ENCODE peak calls at places on chromosomes 12 and 14, in nine cellular contexts. Q is A549, P is esophagus squamous epithelium, Z is uterus, M is transverse colon, I is tibial nerve, H is NB4, C is right lobe of liver, E is Peyer's patch. T is an unnamed sample.

GRCh38 chr12:124498178-124498869 is 69.1 kb downstream of the NCOR2 start:
- DNase-seq in H (no peak), Z (no peak), I (no peak), M (no peak), P (no peak), C (no peak), E (no peak), Q (no peak), T (no peak)

GRCh38 chr14:73491256-73491976 is 683 bp downstream of the RIOX1 start:
- DNase-seq in H (peak; percentile 78), E (peak; percentile 83), P (no peak), C (peak; percentile 82), Z (peak; percentile 48), Q (peak; percentile 67), M (peak; percentile 79), I (peak; percentile 35), T (peak; percentile 84)

GRCh38 chr12:3173008-3173553 is 95.9 kb downstream of the TSPAN9 start:
- DNase-seq in Q (no peak), P (no peak), Z (no peak), H (no peak), I (no peak), M (no peak), C (peak; percentile 43), E (no peak), T (no peak)

GRCh38 chr14:53767566-53767965 is 189.1 kb downstream of the BMP4 start:
- DNase-seq in E (no peak), I (no peak), M (no peak), C (no peak), P (no peak), H (no peak), Z (no peak), Q (no peak), T (no peak)

GRCh38 chr12:25977047-25977446 is 18.6 kb downstream of the RASSF8 start:
- DNase-seq in Q (no peak), E (no peak), M (no peak), I (no peak), P (no peak), C (no peak), H (no peak), Z (peak; percentile 84), T (no peak)

GRCh38 chr12:27552886-27553560 is 29.0 kb downstream of the PPFIBP1 start:
- DNase-seq in M (no peak), Q (no peak), I (no peak), E (no peak), P (no peak), Z (peak; percentile 44), H (no peak), C (no peak), T (no peak)

GRCh38 chr14:38022775-38023174 is 184.9 kb upstream of the SSTR1 start:
- DNase-seq in Q (no peak), M (no peak), E (no peak), P (no peak), H (no peak), I (no peak), C (no peak), Z (no peak), T (no peak)

GRCh38 chr12:27542628-27543027 is 18.6 kb downstream of the PPFIBP1 start:
- DNase-seq in I (no peak), Z (no peak), C (no peak), P (no peak), M (no peak), Q (peak; percentile 46), E (no peak), H (no peak), T (no peak)

GRCh38 chr12:76266797-76267196 is 81.4 kb downstream of the BBS10 start:
- DNase-seq in E (no peak), I (peak; percentile 54), Z (no peak), C (no peak), M (no peak), P (no peak), Q (peak; percentile 6), H (no peak), T (no peak)

GRCh38 chr14:92687681-92688433 is 60.6 kb downstream of the LGMN start:
- DNase-seq in Q (no peak), Z (no peak), I (no peak), P (no peak), M (no peak), H (no peak), C (no peak), E (no peak), T (no peak)

GRCh38 chr14:28813810-28814209 is 47.2 kb downstream of the FOXG1 start:
- DNase-seq in I (no peak), P (no peak), M (no peak), Q (no peak), E (no peak), Z (no peak), H (no peak), C (no peak), T (no peak)

GRCh38 chr12:34394211-34395055 is 372.1 kb downstream of the ALG10 start:
- DNase-seq in P (no peak), H (no peak), I (peak; percentile 10), M (peak; percentile 2), E (peak; percentile 11), C (peak; percentile 27), Z (no peak), Q (no peak), T (no peak)

GRCh38 chr12:106080786-106081185 is 58.0 kb downstream of the NUAK1 start:
- DNase-seq in C (no peak), Z (no peak), P (no peak), Q (no peak), M (no peak), I (no peak), H (no peak), E (no peak), T (no peak)

GRCh38 chr12:71552728-71553501 is 110.7 kb downstream of the ZFC3H1 start:
- DNase-seq in M (no peak), C (no peak), Q (no peak), H (no peak), E (no peak), I (no peak), P (no peak), Z (no peak), T (no peak)

GRCh38 chr14:68634346-68634745 is 158.5 kb downstream of the ZFP36L1 start:
- DNase-seq in Q (no peak), H (no peak), E (no peak), M (no peak), I (no peak), Z (peak; percentile 19), C (no peak), P (no peak), T (no peak)

GRCh38 chr12:122752464-122753212 is at the start of gene DENR:
- DNase-seq in M (peak; percentile 100), E (peak; percentile 100), Z (peak; percentile 98), P (peak; percentile 83), I (peak; percentile 96), H (peak; percentile 98), Q (peak; percentile 98), C (peak; percentile 99), T (peak; percentile 98)
- TF ChIP-seq POLR2A in M (peak; percentile 85), E (peak; percentile 72), Z (peak; percentile 38), P (peak; percentile 10), I (peak; percentile 74), H (peak; percentile 97), Q (peak; percentile 80), C (peak; percentile 82), T (peak; percentile 91)

DNA sequence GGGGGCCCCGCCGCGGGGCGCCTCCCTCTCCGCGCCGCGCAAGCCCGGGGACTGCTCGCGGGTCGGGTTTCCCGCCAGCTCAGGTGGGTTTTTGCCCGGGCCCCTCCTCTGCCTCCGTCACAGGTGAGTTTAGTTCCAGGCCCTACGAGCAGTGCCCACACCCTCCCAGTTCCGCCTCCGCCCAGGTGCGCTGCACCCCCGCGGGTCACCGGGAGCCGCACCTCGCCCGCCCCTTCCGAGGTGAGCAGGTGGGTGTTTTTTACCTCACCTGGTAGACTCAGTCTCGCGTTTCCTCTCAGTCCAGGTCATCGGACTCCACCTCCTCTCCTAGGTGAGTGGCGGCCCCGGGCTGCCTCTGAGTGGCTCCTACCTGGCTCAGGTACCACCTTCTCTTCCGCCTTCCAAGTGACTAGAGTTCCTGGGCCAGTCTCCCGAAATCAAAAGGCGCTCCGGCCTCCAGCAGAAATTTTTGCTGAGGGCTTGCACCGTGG is at the start of gene TMEM30B:
- DNase-seq in Q (no peak), M (peak; percentile 92), C (peak; percentile 72), Z (no peak), E (peak; percentile 92), I (no peak), H (no peak), P (no peak), T (no peak)
- TF ChIP-seq POLR2A in Q (no peak), M (peak; percentile 87), C (no peak), Z (no peak), E (peak; percentile 92), I (no peak), H (no peak), P (no peak), T (no peak)

DNA sequence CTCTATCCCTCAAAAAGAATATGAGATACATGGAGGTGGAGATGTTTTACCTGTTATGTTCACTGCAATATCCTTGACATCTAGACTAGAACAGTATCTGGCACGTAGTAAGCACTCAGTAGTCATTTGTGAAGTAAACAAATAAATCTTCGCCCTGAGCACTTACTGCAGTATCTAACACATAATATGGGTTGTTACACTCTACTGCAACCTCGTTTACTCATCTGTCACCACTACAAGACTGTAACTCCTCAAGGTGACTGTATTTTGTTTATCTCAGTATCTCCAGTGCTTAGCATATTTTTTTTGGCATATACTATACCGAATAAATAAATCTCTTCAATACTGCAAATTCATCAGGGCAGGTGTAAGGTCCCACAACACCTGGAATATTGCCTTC is 66.1 kb downstream of the WASHC3 start:
- DNase-seq in I (no peak), Z (no peak), H (no peak), Q (no peak), P (no peak), E (no peak), C (no peak), M (no peak), T (no peak)
- TF ChIP-seq POLR2A in I (no peak), Z (no peak), H (no peak), Q (no peak), P (no peak), E (no peak), C (no peak), M (no peak), T (no peak)

GRCh38 chr12:56189918-56190694 is 823 bp upstream of the SMARCC2 start:
- DNase-seq in C (peak; percentile 78), P (peak; percentile 26), I (peak; percentile 69), E (peak; percentile 89), M (peak; percentile 86), H (peak; percentile 90), Z (peak; percentile 86), Q (peak; percentile 94), T (peak; percentile 90)
- TF ChIP-seq POLR2A in C (no peak), P (no peak), I (no peak), E (no peak), M (peak; percentile 31), H (no peak), Z (no peak), Q (peak; percentile 30), T (peak; percentile 42)

DNA sequence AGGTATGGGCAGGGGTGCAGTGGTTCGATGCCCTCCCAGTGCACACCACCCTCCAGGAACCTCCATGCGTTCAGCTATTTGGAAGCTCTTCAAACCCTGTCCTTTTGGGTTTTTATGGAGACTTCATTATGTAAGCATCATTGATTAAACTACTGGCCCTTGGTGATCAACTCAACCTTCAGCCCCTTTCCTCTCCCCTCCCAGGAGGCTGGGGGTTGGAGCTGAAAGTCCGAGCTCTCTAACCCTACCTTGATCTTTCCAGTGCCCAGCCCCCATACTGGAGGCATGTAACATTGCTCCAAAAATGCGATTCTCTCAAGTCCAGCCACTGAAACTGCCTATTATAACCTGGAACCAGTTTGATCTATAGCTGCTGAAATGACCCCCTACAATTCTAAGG is 188.1 kb downstream of the IPO8 start:
- DNase-seq in M (no peak), E (no peak), I (no peak), Q (no peak), P (no peak), H (no peak), Z (no peak), C (peak; percentile 74), T (no peak)
- TF ChIP-seq POLR2A in M (no peak), E (no peak), I (no peak), Q (no peak), P (no peak), H (no peak), Z (no peak), C (no peak), T (no peak)